ENCODE peak calls at places on chromosomes 1 and 21, in five cellular contexts. H is uterus; X is iris pigment epithelial cell; U is NK-92 treated with Interleukin-12 subunit alpha and Interleukin-12 subunit beta, amount 100 ng/mL, for 24 hours; R is mesenchymal stem cell. C is an unnamed sample.

GRCh38 chr1:242005866-242006565 is 7.1 kb upstream of the MAP1LC3C start:
- DNase-seq in H (no peak), X (peak), U (no peak), R (no peak), C (no peak)

GRCh38 chr1:67559222-67559700 is 125.7 kb upstream of the GADD45A start:
- DNase-seq in H (peak), X (peak), U (no peak), R (peak), C (no peak)

GRCh38 chr21:43361127-43361492 is 65.8 kb downstream of the SIK1 start:
- DNase-seq in H (no peak), X (no peak), U (no peak), R (no peak), C (no peak)

GRCh38 chr1:41576206-41576605 is 91.7 kb upstream of the EDN2 start:
- DNase-seq in H (no peak), X (no peak), U (no peak), R (no peak), C (no peak)

GRCh38 chr1:201791051-201791774 is 37.7 kb upstream of the IPO9 start:
- DNase-seq in H (no peak), X (peak), U (no peak), R (peak), C (no peak)

GRCh38 chr1:89590341-89591080 is 42.4 kb upstream of the LRRC8C start:
- DNase-seq in H (no peak), X (no peak), U (no peak), R (no peak), C (no peak)

GRCh38 chr1:184150776-184151531 is 99.4 kb downstream of the TSEN15 start:
- DNase-seq in H (no peak), X (peak), U (no peak), R (peak), C (no peak)

GRCh38 chr21:27315373-27315772 is 348.5 kb upstream of the ADAMTS5 start:
- DNase-seq in H (no peak), X (peak), U (no peak), R (peak), C (no peak)

GRCh38 chr1:232519186-232519585 is 110.7 kb downstream of the SIPA1L2 start:
- DNase-seq in H (no peak), X (no peak), U (no peak), R (no peak), C (no peak)

GRCh38 chr1:30419831-30420230 is 303.6 kb downstream of the MATN1 start:
- DNase-seq in H (no peak), X (no peak), U (no peak), R (no peak), C (no peak)

GRCh38 chr1:236370397-236370796 is 23.7 kb upstream of the EDARADD start:
- DNase-seq in H (no peak), X (no peak), U (no peak), R (no peak), C (no peak)

GRCh38 chr1:66834926-66835325 is 33.9 kb upstream of the INSL5 start:
- DNase-seq in H (no peak), X (no peak), U (no peak), R (no peak), C (no peak)

GRCh38 chr1:244865028-244865371 is 657 bp upstream of the HNRNPU start:
- DNase-seq in H (peak), X (no peak), U (no peak), R (no peak), C (no peak)

GRCh38 chr1:20381961-20382360 is 91.3 kb downstream of the VWA5B1 start:
- DNase-seq in H (no peak), X (no peak), U (no peak), R (no peak), C (no peak)

GRCh38 chr1:2314803-2315710 is 76.3 kb downstream of the MORN1 start:
- DNase-seq in H (peak), X (no peak), U (no peak), R (peak), C (peak)

GRCh38 chr1:113912594-113913311 is 7.6 kb downstream of the DCLRE1B start:
- DNase-seq in H (peak), X (peak), U (no peak), R (peak), C (no peak)

GRCh38 chr21:27268290-27268689 is 301.4 kb upstream of the ADAMTS5 start:
- DNase-seq in H (no peak), X (peak), U (no peak), R (no peak), C (no peak)

GRCh38 chr1:245693941-245694340 is 539.2 kb downstream of the KIF26B start:
- DNase-seq in H (no peak), X (no peak), U (no peak), R (no peak), C (no peak)

C was measured in CD8-positive, alpha-beta memory T cell.